ENCODE peak calls at places on chromosomes 7 and 10, in nine cellular contexts. J is left ventricle myocardium inferior, Y is heart left ventricle, L is brain microvascular endothelial cell, E is esophagus squamous epithelium, H is ovary, C is A673, S is tibial artery, N is WERI-Rb-1. R is an unnamed sample. For H3K27me3, the result is how much of the 10 kb centered on the place peaks cover.

GRCh38 chr10:123965973-123966895 is 74.6 kb upstream of the CPXM2 start:
- DNase-seq in J (no peak), Y (no peak), L (no peak), E (no peak), H (no peak), C (no peak), S (no peak), N (no peak), R (no peak)

GRCh38 chr7:85091568-85091928 is 95.3 kb downstream of the SEMA3D start:
- DNase-seq in J (no peak), Y (no peak), L (no peak), E (no peak), H (no peak), C (no peak), S (no peak), N (no peak), R (no peak)

GRCh38 chr7:5423272-5423843 is at the start of gene TNRC18:
- DNase-seq in J (peak), Y (peak), L (no peak), E (no peak), H (peak), C (peak), S (no peak), N (no peak), R (peak)

GRCh38 chr10:48802611-48803046 is 118.0 kb downstream of the WDFY4 start:
- DNase-seq in J (no peak), Y (no peak), L (no peak), E (no peak), H (no peak), C (no peak), S (no peak), N (no peak), R (no peak)

GRCh38 chr7:42091461-42092229 is 145.4 kb downstream of the GLI3 start:
- DNase-seq in J (no peak), Y (no peak), L (no peak), E (no peak), H (no peak), C (no peak), S (no peak), N (peak), R (no peak)

GRCh38 chr10:122845783-122846332 is at the start of gene CUZD1:
- DNase-seq in J (no peak), Y (no peak), L (no peak), E (no peak), H (no peak), C (no peak), S (no peak), N (no peak), R (no peak)

GRCh38 chr7:133556553-133556952 is 303.7 kb downstream of the EXOC4 start:
- DNase-seq in J (no peak), Y (no peak), L (no peak), E (no peak), H (no peak), C (no peak), S (no peak), N (no peak), R (no peak)

GRCh38 chr7:100588438-100588837 is 2.3 kb downstream of the FBXO24 start:
- DNase-seq in J (no peak), Y (no peak), L (peak), E (no peak), H (no peak), C (no peak), S (no peak), N (no peak), R (no peak)

GRCh38 chr10:6721480-6721879 is 141.4 kb upstream of the PRKCQ start:
- DNase-seq in J (peak), Y (peak), L (peak), E (no peak), H (peak), C (peak), S (no peak), N (no peak), R (peak)

GRCh38 chr7:1919539-1920265 is 249.6 kb downstream of the ELFN1 start:
- DNase-seq in J (peak), Y (peak), L (no peak), E (no peak), H (no peak), C (no peak), S (peak), N (no peak), R (peak)

GRCh38 chr10:44981172-44982113 is 2.8 kb upstream of the DEPP1 start:
- DNase-seq in J (no peak), Y (peak), L (peak), E (no peak), H (peak), C (no peak), S (peak), N (no peak), R (peak)

GRCh38 chr7:35596061-35596460 is 98.9 kb downstream of the HERPUD2 start:
- DNase-seq in J (no peak), Y (no peak), L (peak), E (no peak), H (no peak), C (peak), S (no peak), N (no peak), R (no peak)

GRCh38 chr10:72107325-72108003 is 19.1 kb upstream of the SPOCK2 start:
- DNase-seq in J (no peak), Y (no peak), L (no peak), E (no peak), H (no peak), C (no peak), S (no peak), N (no peak), R (no peak)

GRCh38 chr7:139709460-139709859 is 68.3 kb downstream of the HIPK2 start:
- DNase-seq in J (no peak), Y (no peak), L (no peak), E (no peak), H (no peak), C (no peak), S (peak), N (no peak), R (no peak)

GRCh38 chr10:132707776-132708171 is 78.2 kb downstream of the NKX6-2 start:
- DNase-seq in J (peak), Y (no peak), L (no peak), E (no peak), H (no peak), C (no peak), S (no peak), N (no peak), R (no peak)

GRCh38 chr10:114362831-114363355 is 41.4 kb downstream of the AFAP1L2 start:
- DNase-seq in J (no peak), Y (no peak), L (no peak), E (no peak), H (no peak), C (no peak), S (no peak), N (no peak), R (no peak)

GRCh38 chr10:15758618-15759017 is 38.9 kb upstream of the ITGA8 start:
- DNase-seq in J (no peak), Y (no peak), L (no peak), E (no peak), H (no peak), C (no peak), S (no peak), N (no peak), R (no peak)

GRCh38 chr10:79333513-79333912 is 13.8 kb upstream of the PPIF start:
- DNase-seq in J (no peak), Y (no peak), L (peak), E (no peak), H (no peak), C (no peak), S (no peak), N (no peak), R (no peak)

GRCh38 chr10:112159469-112159868 is 24.1 kb downstream of the GPAM start:
- DNase-seq in J (no peak), Y (no peak), L (no peak), E (no peak), H (no peak), C (no peak), S (no peak), N (no peak), R (no peak)

GRCh38 chr10:17454181-17454800 is at the start of gene ST8SIA6:
- DNase-seq in J (peak), Y (peak), L (peak), E (no peak), H (peak), C (peak), S (no peak), N (peak), R (peak)

GRCh38 chr7:30996261-30996660 is 32.5 kb downstream of the GHRHR start:
- DNase-seq in J (peak), Y (no peak), L (no peak), E (no peak), H (no peak), C (no peak), S (no peak), N (no peak), R (peak)

GRCh38 chr7:38512704-38513103 is 118.5 kb downstream of the AMPH start:
- DNase-seq in J (no peak), Y (no peak), L (peak), E (no peak), H (no peak), C (no peak), S (no peak), N (no peak), R (no peak)

GRCh38 chr10:117306674-117307073 is 65.8 kb downstream of the SLC18A2 start:
- DNase-seq in J (no peak), Y (no peak), L (no peak), E (no peak), H (no peak), C (no peak), S (no peak), N (no peak), R (no peak)

GRCh38 chr10:70348228-70348850 is 34.1 kb downstream of the LRRC20 start:
- DNase-seq in J (no peak), Y (no peak), L (peak), E (no peak), H (peak), C (peak), S (no peak), N (peak), R (no peak)

GRCh38 chr10:109264004-109264403 is 659.3 kb downstream of the XPNPEP1 start:
- DNase-seq in J (no peak), Y (no peak), L (no peak), E (no peak), H (no peak), C (no peak), S (no peak), N (no peak), R (no peak)

GRCh38 chr10:15521507-15521906 is 150.4 kb upstream of the FAM171A1 start:
- DNase-seq in J (no peak), Y (no peak), L (no peak), E (no peak), H (no peak), C (no peak), S (no peak), N (no peak), R (no peak)

GRCh38 chr10:33800545-33800944 is 466.1 kb upstream of the NRP1 start:
- DNase-seq in J (peak), Y (peak), L (no peak), E (no peak), H (no peak), C (no peak), S (no peak), N (no peak), R (no peak)

GRCh38 chr10:130799532-130799931 is 512.0 kb downstream of the TCERG1L start:
- DNase-seq in J (no peak), Y (no peak), L (no peak), E (no peak), H (no peak), C (no peak), S (no peak), N (no peak), R (no peak)

GRCh38 chr10:4221315-4221714 is 436.3 kb upstream of the KLF6 start:
- DNase-seq in J (no peak), Y (no peak), L (no peak), E (no peak), H (no peak), C (no peak), S (no peak), N (no peak), R (no peak)

GRCh38 chr10:95832216-95833037 is 75.3 kb upstream of the CC2D2B start:
- DNase-seq in J (no peak), Y (peak), L (no peak), E (no peak), H (no peak), C (no peak), S (no peak), N (no peak), R (no peak)

GRCh38 chr10:103053659-103054581 is 135.8 kb downstream of the CNNM2 start:
- DNase-seq in J (peak), Y (peak), L (peak), E (no peak), H (peak), C (peak), S (peak), N (peak), R (peak)

GRCh38 chr7:50739744-50740455 is 42.8 kb downstream of the GRB10 start:
- DNase-seq in J (no peak), Y (no peak), L (no peak), E (no peak), H (no peak), C (no peak), S (no peak), N (no peak), R (no peak)

GRCh38 chr10:92690211-92691041 is 671 bp downstream of the HHEX start:
- DNase-seq in J (peak), Y (peak), L (peak), E (no peak), H (peak), C (peak), S (peak), N (no peak), R (peak)

GRCh38 chr7:50309130-50309478 is 4.6 kb downstream of the IKZF1 start:
- DNase-seq in J (no peak), Y (no peak), L (no peak), E (no peak), H (no peak), C (no peak), S (no peak), N (no peak), R (no peak)

DNA sequence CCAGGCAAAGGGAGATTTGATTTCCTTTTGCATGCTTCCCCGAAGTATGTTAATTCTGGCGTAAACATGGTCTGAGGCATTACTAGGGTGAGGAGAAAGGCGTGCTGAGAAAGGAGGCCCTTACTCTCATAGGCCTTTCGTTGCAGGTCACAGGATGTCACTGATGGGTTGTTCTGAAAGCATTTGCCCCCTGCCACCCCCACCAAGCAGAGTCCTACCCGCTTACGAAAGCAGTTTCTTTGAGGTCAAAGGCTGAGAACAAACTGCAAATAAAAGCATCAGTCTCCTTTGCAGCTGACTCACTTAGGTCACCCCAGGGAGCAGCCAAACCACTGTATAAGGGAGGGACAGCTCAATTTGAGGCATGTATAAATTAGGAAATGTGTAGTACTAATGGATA is 57.1 kb downstream of the BPGM start:
- DNase-seq in J (no peak), Y (no peak), L (peak), E (no peak), H (peak), C (no peak), S (peak), N (no peak), R (no peak)
- H3K27me3 ChIP-seq in J (under half), Y (under half), L (under half), E (under half), H (under half), C (under half), S (under half), N (under half), R (under half)

DNA sequence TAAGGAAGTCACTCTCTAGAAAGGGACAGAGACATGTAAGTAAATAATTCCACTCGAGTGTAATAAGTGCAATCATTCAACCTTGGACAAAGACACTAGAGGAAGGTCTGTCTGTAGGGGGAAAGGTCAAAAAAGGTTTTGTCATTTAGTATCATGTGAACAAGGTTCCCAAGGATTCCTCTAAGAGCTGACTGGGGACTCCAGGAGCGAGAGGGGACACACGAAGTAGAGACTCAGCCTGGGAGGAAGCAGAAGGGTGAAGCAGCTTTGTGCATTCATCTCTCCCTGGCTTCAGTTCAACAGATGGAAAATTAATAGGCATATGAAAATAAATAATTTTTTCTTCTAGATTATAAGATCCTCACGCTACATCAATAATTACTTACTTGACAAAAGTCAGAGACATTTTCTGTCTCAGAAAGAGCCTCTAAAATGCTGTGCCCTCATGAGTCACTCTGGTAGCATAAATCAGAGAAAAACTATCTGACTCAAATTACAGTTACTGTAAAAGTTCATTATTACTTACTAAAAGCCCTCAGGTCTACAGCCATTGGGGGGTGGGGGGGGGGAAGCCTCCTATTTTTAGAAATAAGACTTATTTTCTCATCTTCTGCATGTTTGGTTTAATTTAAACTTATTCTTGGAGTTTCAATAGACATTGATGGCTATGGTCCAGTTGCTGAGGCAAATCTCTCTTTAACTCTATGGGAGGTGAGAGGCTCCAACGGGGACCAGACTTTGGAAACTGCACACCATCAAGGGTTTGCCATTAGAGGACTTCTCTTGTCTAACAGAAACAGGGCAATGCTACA is 275.0 kb upstream of the KLF14 start:
- DNase-seq in J (no peak), Y (no peak), L (no peak), E (no peak), H (no peak), C (peak), S (no peak), N (no peak), R (no peak)
- H3K27ac ChIP-seq in J (peak), Y (no peak), L (peak), E (no peak), H (peak), C (peak), S (peak), N (no peak), R (peak)

DNA sequence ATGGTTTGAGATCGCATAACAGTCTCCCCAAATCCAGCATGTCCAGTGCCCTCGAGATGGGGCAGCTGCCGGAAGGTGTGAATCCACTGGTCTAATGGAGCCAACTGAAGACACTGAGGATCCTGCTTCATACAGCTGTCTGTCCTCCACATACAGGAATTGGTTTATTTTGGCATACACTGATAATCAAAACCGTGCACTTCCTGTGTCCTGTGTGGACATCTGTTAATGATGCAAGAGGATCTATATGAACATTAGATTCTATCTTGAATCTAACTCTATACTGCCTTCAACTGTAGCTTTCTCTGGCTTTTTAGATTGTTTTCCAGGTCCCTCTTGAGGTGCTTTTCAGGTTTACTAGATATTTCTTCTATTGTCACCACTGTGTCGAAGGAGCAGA is 3.0 kb upstream of the JAZF1 start:
- DNase-seq in J (no peak), Y (no peak), L (no peak), E (no peak), H (no peak), C (no peak), S (no peak), N (no peak), R (no peak)
- H3K27me3 ChIP-seq in J (under half), Y (under half), L (under half), E (under half), H (under half), C (under half), S (under half), N (half or more), R (under half)

GRCh38 chr7:108569381-108570145 is at the start of the genes DNAJB9 and THAP5:
- DNase-seq in J (peak), Y (peak), L (peak), E (peak), H (peak), C (peak), S (peak), N (peak), R (peak)

GRCh38 chr7:108570146-108570755 is 577 bp downstream of the DNAJB9 start:
- DNase-seq in J (peak), Y (peak), L (peak), E (no peak), H (no peak), C (peak), S (peak), N (peak), R (peak)

GRCh38 chr7:108568801-108569380 is 615 bp downstream of the THAP5 start:
- DNase-seq in J (no peak), Y (no peak), L (no peak), E (no peak), H (no peak), C (no peak), S (no peak), N (no peak), R (no peak)

GRCh38 chr7:108575156-108575555 is 5.5 kb downstream of the DNAJB9 start:
- DNase-seq in J (no peak), Y (no peak), L (no peak), E (no peak), H (no peak), C (no peak), S (no peak), N (no peak), R (no peak)

DNA sequence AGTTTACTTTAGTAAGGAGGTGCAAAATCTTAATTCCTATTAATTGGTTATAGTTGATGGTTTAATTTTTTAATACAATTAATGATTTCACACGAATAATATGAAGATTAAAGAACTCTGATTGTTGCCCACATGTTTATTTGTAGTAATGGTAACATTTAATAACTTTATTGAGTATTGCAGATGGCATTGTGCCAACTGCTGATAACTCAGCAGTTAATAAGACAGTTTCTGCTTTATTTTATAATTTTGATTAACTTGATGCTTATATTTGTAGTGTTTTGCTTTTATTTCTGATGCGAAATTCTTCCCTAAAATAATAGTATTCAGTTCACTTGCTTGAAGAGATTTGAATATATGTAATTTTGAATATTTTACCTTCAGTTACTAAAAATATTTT is 2.8 kb downstream of the DNAJB9 start:
- DNase-seq in J (no peak), Y (no peak), L (no peak), E (no peak), H (no peak), C (no peak), S (no peak), N (no peak), R (no peak)
- H3K27ac ChIP-seq in J (no peak), Y (no peak), L (no peak), E (no peak), H (no peak), C (no peak), S (no peak), N (no peak), R (no peak)

DNA sequence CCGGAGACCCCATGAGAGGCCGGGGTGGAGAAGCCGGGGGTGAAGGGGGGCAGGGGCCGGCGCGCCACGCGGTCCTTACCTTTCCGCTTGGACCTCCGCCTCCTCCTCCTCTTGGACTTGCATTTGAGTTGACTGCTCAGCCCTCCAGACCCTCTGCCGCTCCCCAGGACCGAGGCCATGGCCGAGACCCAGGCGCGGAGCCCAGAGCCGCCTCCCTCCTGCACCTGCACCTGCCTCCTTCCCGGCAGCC is 428 bp downstream of the ADARB2 start:
- DNase-seq in J (no peak), Y (no peak), L (no peak), E (no peak), H (no peak), C (no peak), S (no peak), N (no peak), R (no peak)
- H3K27me3 ChIP-seq in J (half or more), Y (half or more), L (under half), E (under half), H (under half), C (half or more), S (half or more), N (under half), R (under half)

DNA sequence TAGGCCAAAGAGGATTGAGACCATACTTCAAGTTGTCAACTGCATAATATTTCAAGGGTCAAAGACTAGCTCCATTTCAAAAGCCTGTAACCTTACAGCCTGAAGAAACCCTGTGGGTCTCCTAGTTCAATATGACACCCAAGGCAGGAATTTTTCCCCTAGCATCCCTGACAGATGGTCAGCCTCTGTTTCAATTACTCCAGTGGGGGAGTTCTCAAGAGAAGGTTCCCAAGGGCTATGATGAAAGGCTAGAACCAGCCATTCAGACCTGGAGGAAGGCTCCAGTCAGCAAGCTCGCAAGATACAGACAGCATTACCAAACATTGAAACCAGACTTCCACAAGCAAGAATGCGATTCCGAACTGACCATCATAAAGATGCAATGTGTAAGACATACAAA is 1.6 kb downstream of the HTR7 start:
- DNase-seq in J (no peak), Y (no peak), L (no peak), E (no peak), H (no peak), C (no peak), S (no peak), N (no peak), R (no peak)
- H3K27ac ChIP-seq in J (no peak), Y (no peak), L (no peak), E (no peak), H (no peak), C (no peak), S (no peak), N (no peak), R (no peak)

R was measured in psoas muscle.